ENCODE peak calls at places on chromosomes 2 and 18, in nine cellular contexts. M, X, C, A, F, V, K, B and D are unnamed samples.

GRCh38 chr2:237520290-237520689 is 33.2 kb downstream of the MLPH start:
- DNase-seq in A (no peak), B (no peak), M (no peak), X (no peak), K (no peak), F (no peak), C (no peak), V (no peak), D (no peak)

GRCh38 chr2:15799432-15799827 is 140.9 kb upstream of the MYCN start:
- DNase-seq in F (no peak), C (no peak), V (no peak), B (no peak), A (no peak), M (no peak), X (no peak), K (no peak), D (no peak)

GRCh38 chr18:77223653-77224052 is 26.0 kb upstream of the GALR1 start:
- DNase-seq in A (no peak), K (no peak), F (peak), B (peak), M (peak), V (no peak), X (no peak), C (no peak), D (no peak)

GRCh38 chr2:120421830-120422175 is 75.9 kb downstream of the INHBB start:
- DNase-seq in A (no peak), C (no peak), B (no peak), M (no peak), F (no peak), X (no peak), K (no peak), V (no peak), D (no peak)

GRCh38 chr2:10717630-10718029 is 3.8 kb upstream of the ATP6V1C2 start:
- DNase-seq in B (peak), X (peak), A (no peak), K (no peak), M (peak), C (peak), V (no peak), F (peak), D (no peak)

GRCh38 chr18:63249781-63250180 is 69.8 kb downstream of the BCL2 start:
- DNase-seq in M (no peak), F (no peak), X (no peak), K (no peak), C (no peak), B (no peak), A (no peak), V (no peak), D (no peak)

GRCh38 chr18:59049726-59050660 is 89.7 kb upstream of the SEC11C start:
- DNase-seq in V (no peak), M (no peak), F (no peak), X (no peak), K (no peak), A (no peak), B (no peak), C (no peak), D (no peak)

GRCh38 chr2:202382684-202383083 is 6.6 kb downstream of the BMPR2 start:
- DNase-seq in V (no peak), A (no peak), X (no peak), F (no peak), K (no peak), B (no peak), M (no peak), C (no peak), D (no peak)

GRCh38 chr2:24657818-24658217 is 135.4 kb downstream of the PTRHD1 start:
- DNase-seq in C (no peak), K (no peak), X (no peak), M (no peak), A (no peak), F (no peak), B (no peak), V (no peak), D (no peak)

GRCh38 chr2:133171396-133172004 is 396.8 kb downstream of the NCKAP5 start:
- DNase-seq in K (no peak), C (peak), X (no peak), A (peak), M (peak), V (peak), B (peak), F (peak), D (no peak)

GRCh38 chr18:49016648-49017539 is 66.1 kb upstream of the SMAD7 start:
- DNase-seq in X (peak), B (peak), V (peak), F (no peak), M (peak), A (peak), C (peak), K (no peak), D (no peak)

GRCh38 chr2:102070058-102070642 is 72.4 kb upstream of the IL1R1 start:
- DNase-seq in V (no peak), X (peak), K (no peak), B (peak), M (no peak), A (no peak), F (no peak), C (peak), D (peak)

GRCh38 chr2:127416486-127417001 is 1.7 kb upstream of the PROC start:
- DNase-seq in M (no peak), F (no peak), K (no peak), C (no peak), X (no peak), B (no peak), V (no peak), A (no peak), D (no peak)

GRCh38 chr2:237213325-237214040 is 127.8 kb downstream of the COPS8 start:
- DNase-seq in M (no peak), K (no peak), X (peak), V (no peak), C (peak), F (no peak), A (peak), B (peak), D (peak)

GRCh38 chr2:62844311-62845090 is 139.0 kb downstream of the EHBP1 start:
- DNase-seq in B (no peak), C (no peak), V (no peak), K (no peak), X (no peak), F (no peak), A (no peak), M (no peak), D (no peak)

GRCh38 chr2:212905640-212906201 is 245.7 kb downstream of the IKZF2 start:
- DNase-seq in M (no peak), X (peak), F (no peak), K (no peak), V (peak), A (no peak), C (peak), B (peak), D (no peak)

GRCh38 chr2:95303191-95303914 is 6.2 kb downstream of the KCNIP3 start:
- DNase-seq in C (no peak), B (no peak), A (no peak), K (no peak), M (no peak), F (no peak), V (no peak), X (no peak), D (no peak)

GRCh38 chr2:118128826-118129225 is 40.6 kb downstream of the INSIG2 start:
- DNase-seq in M (no peak), V (no peak), K (no peak), A (no peak), X (no peak), B (no peak), F (no peak), C (no peak), D (no peak)

GRCh38 chr18:77341527-77341926 is 91.9 kb downstream of the GALR1 start:
- DNase-seq in X (no peak), K (no peak), C (no peak), V (no peak), A (no peak), M (no peak), B (no peak), F (no peak), D (no peak)

GRCh38 chr2:29241955-29242565 is 126.8 kb downstream of the CLIP4 start:
- DNase-seq in B (no peak), V (no peak), A (no peak), X (no peak), F (no peak), M (no peak), C (no peak), K (no peak), D (no peak)

GRCh38 chr2:149329470-149330126 is 789 bp upstream of the LYPD6 start:
- DNase-seq in C (peak), K (no peak), M (peak), A (peak), F (peak), X (peak), V (peak), B (peak), D (no peak)

GRCh38 chr18:58785171-58785805 is 79.4 kb upstream of the ZNF532 start:
- DNase-seq in M (peak), C (peak), A (no peak), V (no peak), F (no peak), X (peak), K (no peak), B (peak), D (no peak)

GRCh38 chr2:46520108-46520507 is 40.7 kb downstream of the TMEM247 start:
- DNase-seq in A (no peak), X (no peak), B (no peak), F (no peak), V (no peak), M (no peak), K (no peak), C (no peak), D (no peak)

GRCh38 chr18:31648966-31649429 is 35.4 kb downstream of the B4GALT6 start:
- DNase-seq in F (peak), K (no peak), B (peak), C (peak), M (peak), V (peak), X (no peak), A (no peak), D (no peak)

GRCh38 chr2:74290466-74291216 is 52.6 kb downstream of the SLC4A5 start:
- DNase-seq in K (peak), V (no peak), A (no peak), M (no peak), C (no peak), F (no peak), B (no peak), X (no peak), D (no peak)

GRCh38 chr18:12751503-12751884 is 48.7 kb downstream of the PSMG2 start:
- DNase-seq in A (no peak), V (no peak), X (no peak), K (no peak), C (no peak), F (no peak), M (no peak), B (no peak), D (no peak)

GRCh38 chr2:197269815-197270214 is 40.8 kb downstream of the ANKRD44 start:
- DNase-seq in F (no peak), K (no peak), A (no peak), M (no peak), C (no peak), V (no peak), X (no peak), B (no peak), D (no peak)

GRCh38 chr18:55228191-55228590 is 268.9 kb upstream of the CCDC68 start:
- DNase-seq in B (peak), M (no peak), X (no peak), K (no peak), V (no peak), A (no peak), F (no peak), C (peak), D (no peak)

GRCh38 chr2:164178835-164179470 is 442.3 kb downstream of the GRB14 start:
- DNase-seq in C (no peak), B (peak), K (no peak), F (peak), A (no peak), V (no peak), X (no peak), M (peak), D (no peak)

GRCh38 chr18:52392160-52392559 is 52.2 kb downstream of the DCC start:
- DNase-seq in X (no peak), M (no peak), K (no peak), A (no peak), C (no peak), F (no peak), B (no peak), V (no peak), D (no peak)

GRCh38 chr2:7967707-7968106 is 714.1 kb upstream of the ID2 start:
- DNase-seq in X (no peak), F (no peak), A (no peak), M (no peak), V (no peak), K (no peak), B (no peak), C (no peak), D (no peak)

GRCh38 chr18:8871484-8871883 is 166.1 kb downstream of the MTCL1 start:
- DNase-seq in A (no peak), X (no peak), V (no peak), C (peak), F (no peak), K (no peak), M (no peak), B (no peak), D (no peak)

GRCh38 chr2:31469648-31470047 is 55.1 kb upstream of the XDH start:
- DNase-seq in B (no peak), A (no peak), M (no peak), X (no peak), F (no peak), V (no peak), C (no peak), K (no peak), D (no peak)

GRCh38 chr2:48161632-48162031 is 255.3 kb upstream of the FBXO11 start:
- DNase-seq in K (no peak), C (no peak), M (no peak), F (no peak), B (no peak), A (no peak), X (no peak), V (no peak), D (no peak)

GRCh38 chr2:63581266-63581961 is 6.9 kb downstream of the WDPCP start:
- DNase-seq in A (no peak), C (peak), V (no peak), F (peak), B (peak), M (no peak), K (no peak), X (no peak), D (peak)